ENCODE peak calls at places on chromosomes 13 and 19, in six cellular contexts. T is fibroblast of lung, K is Karpas-422, H is MM.1S, U is HCT116, D is PC-9. W is an unnamed sample.

GRCh38 chr13:32408296-32408998 is 19.5 kb downstream of the N4BP2L1 start:
- DNase-seq in H (no peak), T (peak; percentile 6), U (no peak), D (no peak), K (no peak), W (no peak)

GRCh38 chr19:48874309-48875135 is 2.3 kb downstream of the PPP1R15A start:
- DNase-seq in K (no peak), U (no peak), H (peak; percentile 36), T (peak; percentile 76), D (peak; percentile 51), W (no peak)

GRCh38 chr13:93364166-93364565 is 137.6 kb downstream of the GPC6 start:
- DNase-seq in D (no peak), K (no peak), H (no peak), T (peak; percentile 68), U (no peak), W (no peak)

GRCh38 chr19:55341191-55342043 is 1.7 kb downstream of the KMT5C start:
- DNase-seq in U (peak; percentile 21), T (peak; percentile 52), D (peak; percentile 57), K (peak; percentile 88), H (peak; percentile 67), W (peak; percentile 84)

GRCh38 chr13:33494596-33495214 is 209.2 kb upstream of the STARD13 start:
- DNase-seq in H (no peak), K (no peak), D (peak; percentile 42), U (peak; percentile 64), T (peak; percentile 98), W (no peak)

GRCh38 chr13:89584058-89584457 is 1763.4 kb upstream of the MIR17HG start:
- DNase-seq in K (no peak), D (no peak), T (peak; percentile 51), U (no peak), H (no peak), W (no peak)

GRCh38 chr13:37488682-37489081 is 109.9 kb downstream of the POSTN start:
- DNase-seq in U (no peak), K (no peak), T (peak; percentile 75), H (no peak), D (no peak), W (no peak)

GRCh38 chr13:112740502-112741131 is 50.8 kb downstream of the ATP11A start:
- DNase-seq in T (peak; percentile 56), K (no peak), H (no peak), U (no peak), D (no peak), W (no peak)

GRCh38 chr13:87129602-87130300 is 541.4 kb upstream of the SLITRK5 start:
- DNase-seq in K (no peak), H (no peak), T (peak; percentile 49), D (peak; percentile 58), U (no peak), W (no peak)

GRCh38 chr13:114007566-114007965 is 33.7 kb upstream of the C13orf46 start:
- DNase-seq in T (no peak), K (no peak), H (no peak), D (no peak), U (no peak), W (no peak)

GRCh38 chr13:78133511-78133910 is 214.9 kb upstream of the EDNRB start:
- DNase-seq in K (no peak), U (no peak), H (no peak), D (no peak), T (no peak), W (no peak)

GRCh38 chr19:41744850-41745249 is 10.5 kb upstream of the CEACAM6 start:
- DNase-seq in K (no peak), D (no peak), U (no peak), H (no peak), T (no peak), W (no peak)

GRCh38 chr19:35777961-35778360 is 2.6 kb downstream of the ARHGAP33 start:
- DNase-seq in U (no peak), T (no peak), K (no peak), D (no peak), H (no peak), W (no peak)

GRCh38 chr19:16104722-16105121 is 7.0 kb upstream of the RAB8A start:
- DNase-seq in T (no peak), U (no peak), K (peak; percentile 49), D (no peak), H (no peak), W (no peak)

GRCh38 chr13:113229791-113230190 is 20.4 kb downstream of the CUL4A start:
- DNase-seq in U (no peak), D (no peak), H (no peak), K (no peak), T (no peak), W (no peak)

GRCh38 chr19:15249912-15250634 is 17.8 kb upstream of the EPHX3 start:
- DNase-seq in H (no peak), U (no peak), T (peak; percentile 92), D (no peak), K (no peak), W (no peak)

GRCh38 chr19:41755328-41755913 is at the start of gene CEACAM6:
- DNase-seq in H (no peak), K (no peak), T (no peak), U (no peak), D (peak; percentile 86), W (no peak)

GRCh38 chr19:1748115-1748702 is 5.1 kb upstream of the ONECUT3 start:
- DNase-seq in U (no peak), H (no peak), K (no peak), D (no peak), T (no peak), W (no peak)

GRCh38 chr13:107284168-107284567 is 716.2 kb upstream of the ARGLU1 start:
- DNase-seq in H (no peak), T (peak; percentile 46), K (no peak), U (no peak), D (peak; percentile 65), W (no peak)

GRCh38 chr13:44801990-44802389 is 187.3 kb downstream of the NUFIP1 start:
- DNase-seq in D (peak; percentile 60), H (no peak), U (no peak), K (no peak), T (peak; percentile 82), W (no peak)

GRCh38 chr13:86563308-86563707 is 764.1 kb upstream of the SLITRK6 start:
- DNase-seq in D (no peak), H (no peak), T (peak; percentile 93), U (no peak), K (no peak), W (no peak)

GRCh38 chr13:77555246-77555645 is 19.7 kb downstream of the SCEL start:
- DNase-seq in K (no peak), H (no peak), U (no peak), D (no peak), T (no peak), W (no peak)

GRCh38 chr19:41936416-41936850 is 8.2 kb upstream of the ERFL start:
- DNase-seq in D (no peak), T (no peak), K (no peak), U (no peak), H (no peak), W (no peak)

DNA sequence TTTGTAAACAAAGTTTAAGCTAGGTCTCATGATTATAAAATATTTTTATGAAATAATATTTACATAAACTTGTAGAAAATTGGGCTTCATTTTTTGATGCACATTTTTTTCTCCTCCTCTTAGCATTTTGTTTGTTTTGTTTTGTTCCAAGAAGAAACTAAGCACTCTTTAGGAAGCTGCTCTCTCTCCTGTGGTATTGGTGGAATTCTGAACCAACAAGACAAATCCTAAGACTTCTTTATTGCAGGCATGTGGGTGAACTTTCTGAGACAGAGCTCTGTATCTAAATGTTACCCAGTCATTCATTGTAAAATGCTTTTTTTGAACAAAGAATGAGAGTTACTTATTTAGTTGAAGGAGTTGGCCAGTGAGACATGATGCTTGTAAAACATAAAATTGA is 39.3 kb downstream of the LMO7 start:
- DNase-seq in T (no peak), H (no peak), D (no peak), U (no peak), K (no peak), W (no peak)
- H3K4me2 ChIP-seq in T (peak overlapping the region; percentile 90), H (no peak overlapping the region), D (no peak overlapping the region), U (no peak overlapping the region), K (no peak overlapping the region), W (no peak overlapping the region)

GRCh38 chr19:2837430-2837829 is 3.8 kb upstream of the ZNF555 start:
- DNase-seq in D (no peak), K (no peak), T (no peak), U (no peak), H (no peak), W (no peak)
- H3K9me3 ChIP-seq in D (peaks cover 11% of the 10 kb centered on the region), K (peaks cover 23% of the 10 kb centered on the region), T (no peaks in the 10 kb centered on the region), U (peaks cover 30% of the 10 kb centered on the region), H (no peaks in the 10 kb centered on the region), W (peaks cover 41% of the 10 kb centered on the region)

GRCh38 chr13:99432637-99433542 is 68.4 kb upstream of the TM9SF2 start:
- DNase-seq in K (no peak), T (peak; percentile 65), H (peak; percentile 49), D (peak; percentile 86), U (peak; percentile 36), W (peak; percentile 57)

GRCh38 chr13:99429670-99430069 is 71.6 kb upstream of the TM9SF2 start:
- DNase-seq in H (no peak), T (no peak), U (no peak), D (no peak), K (no peak), W (no peak)

GRCh38 chr13:99434258-99434788 is 66.9 kb upstream of the TM9SF2 start:
- DNase-seq in T (no peak), U (no peak), H (no peak), K (no peak), D (no peak), W (no peak)

GRCh38 chr13:99433543-99434075 is 67.7 kb upstream of the TM9SF2 start:
- DNase-seq in D (no peak), K (no peak), U (no peak), H (no peak), T (no peak), W (no peak)

DNA sequence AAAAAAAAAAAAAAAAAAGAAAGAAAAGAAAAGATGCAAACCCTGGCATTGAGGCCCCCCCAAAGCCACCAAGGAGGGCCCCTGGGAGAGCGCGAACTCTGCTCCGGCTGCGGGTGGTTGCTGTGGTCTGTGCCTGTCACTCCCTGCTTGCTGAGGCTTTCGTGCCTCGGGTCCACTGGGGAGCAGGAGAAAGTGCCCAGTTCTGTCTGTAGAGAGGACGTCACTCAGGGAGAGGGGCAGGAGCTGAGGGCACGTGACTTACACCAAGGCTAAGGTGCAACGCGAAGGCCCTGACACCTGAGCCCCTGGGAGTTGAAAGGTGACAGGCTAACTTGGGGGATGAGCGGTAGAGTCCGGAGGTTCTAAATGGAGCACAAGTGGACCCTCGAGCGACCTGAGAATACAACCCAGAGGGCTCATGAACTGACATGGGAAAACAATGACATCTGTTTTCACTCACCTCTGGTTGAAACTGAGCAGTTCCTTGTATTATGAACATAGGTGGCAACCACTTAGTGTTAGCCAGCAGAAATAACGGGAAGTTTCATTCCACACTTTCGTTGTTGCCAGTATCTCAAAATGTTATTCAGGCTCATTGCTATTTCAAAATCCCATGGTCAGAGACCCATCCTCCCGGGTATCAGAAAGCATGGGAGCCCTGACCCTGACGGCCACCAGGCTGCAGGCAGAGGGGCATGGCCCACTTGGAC is 69.2 kb upstream of the TM9SF2 start:
- DNase-seq in T (no peak), K (no peak), H (no peak), D (no peak), U (no peak), W (peak; percentile 69)
- H3K4me2 ChIP-seq in T (no peak overlapping the region), K (peak overlapping the region; percentile 33), H (peak overlapping the region; percentile 94), D (peak overlapping the region; percentile 81), U (peak overlapping the region; percentile 85), W (no peak overlapping the region)

DNA sequence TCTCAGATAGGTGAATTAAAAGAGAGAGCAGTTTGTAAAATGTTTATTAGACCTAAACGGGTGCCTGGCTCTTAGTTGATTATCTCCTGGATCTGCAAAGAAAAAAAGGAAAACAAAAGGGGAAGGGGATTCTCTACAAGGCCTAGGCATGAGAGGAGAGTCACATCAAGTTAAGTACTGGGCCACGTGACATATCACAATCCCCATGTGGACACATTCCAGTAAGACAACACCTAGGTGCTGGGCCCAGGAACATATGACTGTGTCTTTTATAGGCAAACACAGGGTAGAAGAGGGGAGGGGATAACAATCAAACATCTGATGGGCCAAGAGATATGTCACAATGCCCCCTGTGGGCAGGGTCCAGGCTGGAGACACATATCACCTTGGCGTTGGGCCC is 4.2 kb upstream of the ZNF91 start:
- DNase-seq in T (no peak), D (no peak), H (no peak), U (no peak), K (no peak), W (no peak)
- H3K9me3 ChIP-seq in T (no peaks in the 10 kb centered on the region), D (peaks cover 4% of the 10 kb centered on the region), H (no peaks in the 10 kb centered on the region), U (peaks cover under 1% of the 10 kb centered on the region), K (no peaks in the 10 kb centered on the region), W (peaks cover 4% of the 10 kb centered on the region)